ENCODE peak calls at places on chromosome 18, in six cellular contexts. One of them, this sample, is unnamed.
A peak's percentile ranks its signal among the peaks of the same experiment; 100 is the strongest.

GRCh38 chr18:70373062-70373519 is 84.2 kb downstream of the SOCS6 start:
- DNase-seq in sigmoid colon: no peak
- DNase-seq in adrenal gland: peak; percentile 23
- DNase-seq in cardiac muscle cell: peak; percentile 82
- DNase-seq in BJ: peak; percentile 88
- DNase-seq in epithelial cell of esophagus: peak; percentile 92
- DNase-seq in this sample: no peak

GRCh38 chr18:66655407-66655806 is 51.5 kb upstream of the CDH19 start:
- DNase-seq in sigmoid colon: no peak
- DNase-seq in adrenal gland: no peak
- DNase-seq in cardiac muscle cell: no peak
- DNase-seq in BJ: no peak
- DNase-seq in epithelial cell of esophagus: no peak
- DNase-seq in this sample: no peak

GRCh38 chr18:57959278-57959677 is 84.7 kb upstream of the NEDD4L start:
- DNase-seq in sigmoid colon: no peak
- DNase-seq in adrenal gland: peak; percentile 21
- DNase-seq in cardiac muscle cell: peak; percentile 56
- DNase-seq in BJ: no peak
- DNase-seq in epithelial cell of esophagus: peak; percentile 91
- DNase-seq in this sample: peak; percentile 8

GRCh38 chr18:37540424-37541121 is 25.0 kb downstream of the CELF4 start:
- DNase-seq in sigmoid colon: no peak
- DNase-seq in adrenal gland: no peak
- DNase-seq in cardiac muscle cell: no peak
- DNase-seq in BJ: no peak
- DNase-seq in epithelial cell of esophagus: no peak
- DNase-seq in this sample: no peak

GRCh38 chr18:47944972-47945843 is 14.7 kb upstream of the SMAD2 start:
- DNase-seq in sigmoid colon: no peak
- DNase-seq in adrenal gland: peak; percentile 24
- DNase-seq in cardiac muscle cell: peak; percentile 53
- DNase-seq in BJ: no peak
- DNase-seq in epithelial cell of esophagus: peak; percentile 96
- DNase-seq in this sample: no peak

GRCh38 chr18:50982802-50983179 is 15.0 kb downstream of the ELAC1 start:
- DNase-seq in sigmoid colon: no peak
- DNase-seq in adrenal gland: no peak
- DNase-seq in cardiac muscle cell: peak; percentile 29
- DNase-seq in BJ: no peak
- DNase-seq in epithelial cell of esophagus: no peak
- DNase-seq in this sample: no peak

GRCh38 chr18:46239998-46240397 is 135.8 kb downstream of the HAUS1 start:
- DNase-seq in sigmoid colon: no peak
- DNase-seq in adrenal gland: no peak
- DNase-seq in cardiac muscle cell: no peak
- DNase-seq in BJ: no peak
- DNase-seq in epithelial cell of esophagus: no peak
- DNase-seq in this sample: no peak

GRCh38 chr18:76886112-76886511 is 63.8 kb downstream of the ZNF236 start:
- DNase-seq in sigmoid colon: no peak
- DNase-seq in adrenal gland: no peak
- DNase-seq in cardiac muscle cell: no peak
- DNase-seq in BJ: no peak
- DNase-seq in epithelial cell of esophagus: no peak
- DNase-seq in this sample: no peak

GRCh38 chr18:68797901-68798300 is at the start of gene CCDC102B:
- DNase-seq in sigmoid colon: no peak
- DNase-seq in adrenal gland: no peak
- DNase-seq in cardiac muscle cell: peak; percentile 66
- DNase-seq in BJ: peak; percentile 94
- DNase-seq in epithelial cell of esophagus: no peak
- DNase-seq in this sample: no peak

DNA sequence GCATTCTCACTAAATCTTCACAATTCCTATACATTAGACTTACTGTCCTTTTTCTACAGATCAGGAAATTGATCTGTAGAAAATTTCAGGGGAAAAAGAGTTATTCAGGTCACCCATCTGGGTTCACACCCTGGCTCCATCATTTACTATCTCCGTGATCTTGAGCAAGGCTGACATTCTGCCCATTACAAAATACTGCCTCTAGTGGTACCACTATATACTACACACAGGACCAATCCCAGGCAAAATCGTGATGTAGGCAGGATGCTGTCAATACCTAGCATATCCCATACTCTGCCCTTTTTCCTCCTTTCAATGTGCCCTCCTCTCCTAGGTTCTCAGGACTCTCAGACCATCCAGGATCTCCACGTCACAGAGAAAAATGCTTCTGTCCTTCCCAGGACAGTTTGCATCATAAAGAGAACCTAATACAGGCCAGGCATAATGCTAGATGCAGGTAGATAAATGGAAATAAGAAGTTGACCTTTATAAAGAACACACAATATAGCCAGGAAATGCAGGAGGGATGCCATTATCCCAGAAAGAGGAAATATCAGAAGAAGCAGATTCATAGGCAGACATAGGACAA is 101.9 kb downstream of the CDH20 start:
- DNase-seq in sigmoid colon: no peak
- DNase-seq in adrenal gland: no peak
- DNase-seq in cardiac muscle cell: peak; percentile 21
- DNase-seq in BJ: no peak
- DNase-seq in epithelial cell of esophagus: peak; percentile 35
- DNase-seq in this sample: peak; percentile 3
- TF ChIP-seq CTCF in sigmoid colon: no peak
- TF ChIP-seq CTCF in adrenal gland: peak; percentile 38
- TF ChIP-seq CTCF in cardiac muscle cell: peak; percentile 60
- TF ChIP-seq CTCF in BJ: peak; percentile 66
- TF ChIP-seq CTCF in epithelial cell of esophagus: peak; percentile 56
- TF ChIP-seq CTCF in this sample: peak; percentile 52

GRCh38 chr18:75588412-75588811 is 160.9 kb upstream of the SMIM21 start:
- DNase-seq in sigmoid colon: no peak
- DNase-seq in adrenal gland: no peak
- DNase-seq in cardiac muscle cell: no peak
- DNase-seq in BJ: no peak
- DNase-seq in epithelial cell of esophagus: no peak
- DNase-seq in this sample: no peak
- TF ChIP-seq CTCF in sigmoid colon: no peak
- TF ChIP-seq CTCF in adrenal gland: no peak
- TF ChIP-seq CTCF in cardiac muscle cell: no peak
- TF ChIP-seq CTCF in BJ: no peak
- TF ChIP-seq CTCF in epithelial cell of esophagus: no peak
- TF ChIP-seq CTCF in this sample: no peak

GRCh38 chr18:35029770-35030169 is 11.4 kb upstream of the MAPRE2 start:
- DNase-seq in sigmoid colon: no peak
- DNase-seq in adrenal gland: no peak
- DNase-seq in cardiac muscle cell: no peak
- DNase-seq in BJ: no peak
- DNase-seq in epithelial cell of esophagus: no peak
- DNase-seq in this sample: no peak
- TF ChIP-seq CTCF in sigmoid colon: no peak
- TF ChIP-seq CTCF in adrenal gland: peak; percentile 34
- TF ChIP-seq CTCF in cardiac muscle cell: no peak
- TF ChIP-seq CTCF in BJ: no peak
- TF ChIP-seq CTCF in epithelial cell of esophagus: no peak
- TF ChIP-seq CTCF in this sample: no peak

GRCh38 chr18:36415606-36416005 is 118.1 kb downstream of the FHOD3 start:
- DNase-seq in sigmoid colon: no peak
- DNase-seq in adrenal gland: no peak
- DNase-seq in cardiac muscle cell: no peak
- DNase-seq in BJ: no peak
- DNase-seq in epithelial cell of esophagus: no peak
- DNase-seq in this sample: no peak

GRCh38 chr18:36410346-36410745 is 112.8 kb downstream of the FHOD3 start:
- DNase-seq in sigmoid colon: no peak
- DNase-seq in adrenal gland: no peak
- DNase-seq in cardiac muscle cell: no peak
- DNase-seq in BJ: no peak
- DNase-seq in epithelial cell of esophagus: peak; percentile 73
- DNase-seq in this sample: no peak

GRCh38 chr18:36411745-36412168 is 114.2 kb downstream of the FHOD3 start:
- DNase-seq in sigmoid colon: no peak
- DNase-seq in adrenal gland: no peak
- DNase-seq in cardiac muscle cell: peak; percentile 62
- DNase-seq in BJ: no peak
- DNase-seq in epithelial cell of esophagus: peak; percentile 54
- DNase-seq in this sample: peak; percentile 15

GRCh38 chr18:36409779-36410178 is 112.3 kb downstream of the FHOD3 start:
- DNase-seq in sigmoid colon: no peak
- DNase-seq in adrenal gland: no peak
- DNase-seq in cardiac muscle cell: no peak
- DNase-seq in BJ: no peak
- DNase-seq in epithelial cell of esophagus: no peak
- DNase-seq in this sample: no peak

GRCh38 chr18:36412778-36413177 is 115.3 kb downstream of the FHOD3 start:
- DNase-seq in sigmoid colon: no peak
- DNase-seq in adrenal gland: no peak
- DNase-seq in cardiac muscle cell: peak; percentile 40
- DNase-seq in BJ: no peak
- DNase-seq in epithelial cell of esophagus: peak; percentile 63
- DNase-seq in this sample: no peak
- TF ChIP-seq CTCF in sigmoid colon: no peak
- TF ChIP-seq CTCF in adrenal gland: peak; percentile 18
- TF ChIP-seq CTCF in cardiac muscle cell: peak; percentile 53
- TF ChIP-seq CTCF in BJ: peak; percentile 50
- TF ChIP-seq CTCF in epithelial cell of esophagus: peak; percentile 57
- TF ChIP-seq CTCF in this sample: peak; percentile 43

This sample was measured in nephron progenitor cell.